ENCODE peak calls at places on chromosome 10, in eight cellular contexts. One of them, this sample, is unnamed. For H3K4me1, the result is how much of the 10 kb centered on the place peaks cover.

GRCh38 chr10:93711891-93712290 is 9.5 kb upstream of the FRA10AC1 start:
- DNase-seq in suprapubic skin: no peak
- DNase-seq in tibial nerve: no peak
- DNase-seq in heart left ventricle: no peak
- DNase-seq in transverse colon: no peak
- DNase-seq in mammary epithelial cell: peak
- DNase-seq in astrocyte: no peak
- DNase-seq in lung: no peak
- DNase-seq in this sample: no peak

GRCh38 chr10:99426689-99427088 is 3.7 kb downstream of the GOT1 start:
- DNase-seq in suprapubic skin: no peak
- DNase-seq in tibial nerve: no peak
- DNase-seq in heart left ventricle: no peak
- DNase-seq in transverse colon: no peak
- DNase-seq in mammary epithelial cell: no peak
- DNase-seq in astrocyte: no peak
- DNase-seq in lung: no peak
- DNase-seq in this sample: no peak

GRCh38 chr10:55631071-55631654 is 729.9 kb downstream of the ZWINT start:
- DNase-seq in suprapubic skin: peak
- DNase-seq in tibial nerve: no peak
- DNase-seq in heart left ventricle: peak
- DNase-seq in transverse colon: peak
- DNase-seq in mammary epithelial cell: peak
- DNase-seq in astrocyte: peak
- DNase-seq in lung: peak
- DNase-seq in this sample: peak

GRCh38 chr10:117740088-117740487 is 197.5 kb downstream of the EMX2 start:
- DNase-seq in suprapubic skin: no peak
- DNase-seq in tibial nerve: no peak
- DNase-seq in heart left ventricle: no peak
- DNase-seq in transverse colon: no peak
- DNase-seq in mammary epithelial cell: no peak
- DNase-seq in astrocyte: no peak
- DNase-seq in lung: no peak
- DNase-seq in this sample: no peak

GRCh38 chr10:124612611-124613498 is 131.3 kb downstream of the FAM53B start:
- DNase-seq in suprapubic skin: no peak
- DNase-seq in tibial nerve: no peak
- DNase-seq in heart left ventricle: peak
- DNase-seq in transverse colon: no peak
- DNase-seq in mammary epithelial cell: no peak
- DNase-seq in astrocyte: peak
- DNase-seq in lung: no peak
- DNase-seq in this sample: no peak

GRCh38 chr10:101367569-101368453 is 13.8 kb downstream of the BTRC start:
- DNase-seq in suprapubic skin: no peak
- DNase-seq in tibial nerve: no peak
- DNase-seq in heart left ventricle: no peak
- DNase-seq in transverse colon: no peak
- DNase-seq in mammary epithelial cell: peak
- DNase-seq in astrocyte: peak
- DNase-seq in lung: no peak
- DNase-seq in this sample: peak

GRCh38 chr10:48444266-48444665 is 137.8 kb downstream of the MAPK8 start:
- DNase-seq in suprapubic skin: no peak
- DNase-seq in tibial nerve: no peak
- DNase-seq in heart left ventricle: no peak
- DNase-seq in transverse colon: no peak
- DNase-seq in mammary epithelial cell: peak
- DNase-seq in astrocyte: no peak
- DNase-seq in lung: no peak
- DNase-seq in this sample: no peak

GRCh38 chr10:124003070-124003419 is 90.4 kb downstream of the CHST15 start:
- DNase-seq in suprapubic skin: peak
- DNase-seq in tibial nerve: no peak
- DNase-seq in heart left ventricle: no peak
- DNase-seq in transverse colon: no peak
- DNase-seq in mammary epithelial cell: no peak
- DNase-seq in astrocyte: no peak
- DNase-seq in lung: no peak
- DNase-seq in this sample: no peak

GRCh38 chr10:76172020-76172419 is 740.6 kb downstream of the LRMDA start:
- DNase-seq in suprapubic skin: no peak
- DNase-seq in tibial nerve: no peak
- DNase-seq in heart left ventricle: no peak
- DNase-seq in transverse colon: no peak
- DNase-seq in mammary epithelial cell: no peak
- DNase-seq in astrocyte: no peak
- DNase-seq in lung: no peak
- DNase-seq in this sample: no peak

DNA sequence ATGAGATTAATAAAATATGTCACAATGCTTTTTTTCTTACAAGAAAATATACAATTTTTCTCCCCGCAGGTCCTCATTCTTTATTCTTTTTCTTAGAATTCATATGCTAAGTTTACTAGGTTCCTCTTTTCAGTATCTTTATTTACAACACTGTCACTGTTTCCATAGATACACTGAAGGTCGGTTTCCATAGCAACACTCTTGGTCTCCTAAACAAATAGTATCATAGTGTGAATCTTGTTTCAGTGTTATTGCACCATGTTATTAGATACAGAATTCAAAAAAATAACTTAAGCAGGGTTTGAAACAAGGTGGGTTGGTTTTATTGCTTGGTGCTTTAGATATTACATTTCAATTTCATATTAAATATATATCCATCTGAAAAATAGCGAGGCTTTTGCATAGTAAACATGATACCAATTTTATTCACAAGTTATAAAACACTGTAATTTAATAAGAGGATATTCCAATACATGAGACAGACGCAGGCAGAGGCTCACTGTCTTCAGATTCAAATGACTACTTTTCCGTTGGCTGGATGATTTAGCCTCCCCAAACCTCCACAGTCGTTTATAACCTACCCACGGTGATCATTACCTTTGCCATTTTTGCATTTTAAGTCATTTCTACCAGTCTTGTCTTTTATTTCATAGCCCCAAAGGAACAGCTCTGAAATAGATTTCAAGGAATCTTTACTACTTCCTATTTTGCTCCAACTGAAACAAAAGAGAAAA is 88.9 kb upstream of the KLF6 start:
- DNase-seq in suprapubic skin: no peak
- DNase-seq in tibial nerve: no peak
- DNase-seq in heart left ventricle: no peak
- DNase-seq in transverse colon: no peak
- DNase-seq in mammary epithelial cell: peak
- DNase-seq in astrocyte: peak
- DNase-seq in lung: no peak
- DNase-seq in this sample: peak
- H3K4me1 ChIP-seq in suprapubic skin: under half
- H3K4me1 ChIP-seq in tibial nerve: under half
- H3K4me1 ChIP-seq in heart left ventricle: half or more
- H3K4me1 ChIP-seq in transverse colon: under half
- H3K4me1 ChIP-seq in mammary epithelial cell: under half
- H3K4me1 ChIP-seq in astrocyte: under half
- H3K4me1 ChIP-seq in lung: under half
- H3K4me1 ChIP-seq in this sample: under half

GRCh38 chr10:3761111-3761686 is 23.8 kb downstream of the KLF6 start:
- DNase-seq in suprapubic skin: no peak
- DNase-seq in tibial nerve: no peak
- DNase-seq in heart left ventricle: no peak
- DNase-seq in transverse colon: no peak
- DNase-seq in mammary epithelial cell: peak
- DNase-seq in astrocyte: peak
- DNase-seq in lung: no peak
- DNase-seq in this sample: no peak
- H3K4me1 ChIP-seq in suprapubic skin: half or more
- H3K4me1 ChIP-seq in tibial nerve: under half
- H3K4me1 ChIP-seq in heart left ventricle: half or more
- H3K4me1 ChIP-seq in transverse colon: under half
- H3K4me1 ChIP-seq in mammary epithelial cell: half or more
- H3K4me1 ChIP-seq in astrocyte: under half
- H3K4me1 ChIP-seq in lung: under half
- H3K4me1 ChIP-seq in this sample: under half

DNA sequence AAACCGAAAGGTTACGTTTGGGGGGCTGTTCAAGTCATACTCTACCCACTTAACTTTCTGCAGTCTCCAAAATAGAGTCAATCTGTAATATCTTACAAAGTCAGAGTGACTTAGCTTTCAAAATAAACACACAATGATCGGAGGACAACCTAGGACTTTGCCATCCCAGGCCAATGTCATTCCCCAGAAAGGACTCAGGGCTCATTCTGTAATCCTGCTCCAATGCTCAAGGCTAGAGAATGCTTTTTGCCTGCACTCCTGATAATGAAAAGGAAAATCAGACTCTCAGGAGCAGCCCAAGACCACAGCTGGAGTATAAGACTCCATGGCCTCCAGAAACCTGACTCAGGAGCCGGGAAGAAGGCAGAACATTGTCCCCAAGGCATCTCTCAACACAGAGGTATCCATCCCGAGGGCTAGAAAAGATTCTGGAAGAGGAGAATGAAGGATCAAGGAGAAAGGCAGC is 28.5 kb upstream of the ASCC1 start:
- DNase-seq in suprapubic skin: no peak
- DNase-seq in tibial nerve: no peak
- DNase-seq in heart left ventricle: no peak
- DNase-seq in transverse colon: no peak
- DNase-seq in mammary epithelial cell: no peak
- DNase-seq in astrocyte: no peak
- DNase-seq in lung: no peak
- DNase-seq in this sample: peak
- H3K4me1 ChIP-seq in suprapubic skin: half or more
- H3K4me1 ChIP-seq in tibial nerve: under half
- H3K4me1 ChIP-seq in heart left ventricle: half or more
- H3K4me1 ChIP-seq in transverse colon: half or more
- H3K4me1 ChIP-seq in mammary epithelial cell: half or more
- H3K4me1 ChIP-seq in astrocyte: under half
- H3K4me1 ChIP-seq in lung: under half
- H3K4me1 ChIP-seq in this sample: half or more

GRCh38 chr10:20954519-20954918 is 57.4 kb upstream of the NEBL start:
- DNase-seq in suprapubic skin: no peak
- DNase-seq in tibial nerve: no peak
- DNase-seq in heart left ventricle: no peak
- DNase-seq in transverse colon: no peak
- DNase-seq in mammary epithelial cell: no peak
- DNase-seq in astrocyte: no peak
- DNase-seq in lung: no peak
- DNase-seq in this sample: no peak

GRCh38 chr10:20955355-20955893 is 58.3 kb upstream of the NEBL start:
- DNase-seq in suprapubic skin: no peak
- DNase-seq in tibial nerve: no peak
- DNase-seq in heart left ventricle: no peak
- DNase-seq in transverse colon: no peak
- DNase-seq in mammary epithelial cell: no peak
- DNase-seq in astrocyte: no peak
- DNase-seq in lung: no peak
- DNase-seq in this sample: no peak

GRCh38 chr10:20949967-20950366 is 52.9 kb upstream of the NEBL start:
- DNase-seq in suprapubic skin: no peak
- DNase-seq in tibial nerve: no peak
- DNase-seq in heart left ventricle: no peak
- DNase-seq in transverse colon: no peak
- DNase-seq in mammary epithelial cell: no peak
- DNase-seq in astrocyte: no peak
- DNase-seq in lung: no peak
- DNase-seq in this sample: no peak

GRCh38 chr10:20956843-20957242 is 59.7 kb upstream of the NEBL start:
- DNase-seq in suprapubic skin: no peak
- DNase-seq in tibial nerve: no peak
- DNase-seq in heart left ventricle: no peak
- DNase-seq in transverse colon: no peak
- DNase-seq in mammary epithelial cell: peak
- DNase-seq in astrocyte: no peak
- DNase-seq in lung: no peak
- DNase-seq in this sample: no peak

DNA sequence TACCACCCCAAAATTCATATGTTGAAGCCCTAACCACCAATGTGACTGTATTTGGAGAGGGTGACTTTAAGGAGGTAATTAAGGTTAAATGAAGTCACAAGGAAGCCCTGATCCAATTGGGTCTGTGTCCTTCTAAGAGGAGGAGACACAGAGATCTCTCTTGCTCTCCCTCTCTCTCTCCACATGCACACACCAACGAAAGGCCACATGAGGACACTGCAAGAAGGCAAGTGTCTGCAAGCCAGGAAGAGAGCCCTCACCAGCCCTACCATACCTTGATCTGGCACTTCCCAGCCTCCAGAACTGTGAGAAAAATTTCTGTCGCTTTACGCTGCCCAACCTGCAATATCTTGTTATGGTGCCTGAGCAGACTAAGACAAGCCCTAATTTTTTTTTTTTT is 56.0 kb upstream of the NEBL start:
- DNase-seq in suprapubic skin: no peak
- DNase-seq in tibial nerve: no peak
- DNase-seq in heart left ventricle: no peak
- DNase-seq in transverse colon: no peak
- DNase-seq in mammary epithelial cell: no peak
- DNase-seq in astrocyte: no peak
- DNase-seq in lung: no peak
- DNase-seq in this sample: no peak
- H3K4me1 ChIP-seq in suprapubic skin: under half
- H3K4me1 ChIP-seq in tibial nerve: under half
- H3K4me1 ChIP-seq in heart left ventricle: under half
- H3K4me1 ChIP-seq in transverse colon: under half
- H3K4me1 ChIP-seq in mammary epithelial cell: under half
- H3K4me1 ChIP-seq in astrocyte: under half
- H3K4me1 ChIP-seq in lung: under half
- H3K4me1 ChIP-seq in this sample: under half

GRCh38 chr10:79137404-79137803 is 68.6 kb downstream of the ZMIZ1 start:
- DNase-seq in suprapubic skin: no peak
- DNase-seq in tibial nerve: no peak
- DNase-seq in heart left ventricle: no peak
- DNase-seq in transverse colon: no peak
- DNase-seq in mammary epithelial cell: no peak
- DNase-seq in astrocyte: peak
- DNase-seq in lung: no peak
- DNase-seq in this sample: no peak
- H3K4me1 ChIP-seq in suprapubic skin: half or more
- H3K4me1 ChIP-seq in tibial nerve: under half
- H3K4me1 ChIP-seq in heart left ventricle: half or more
- H3K4me1 ChIP-seq in transverse colon: under half
- H3K4me1 ChIP-seq in mammary epithelial cell: under half
- H3K4me1 ChIP-seq in astrocyte: half or more
- H3K4me1 ChIP-seq in lung: under half
- H3K4me1 ChIP-seq in this sample: half or more